ENCODE peak calls at places on chromosomes 2 and 18, in seven cellular contexts. Y, O, H, W, N, V and R are unnamed samples. For H3K4me1, the result is how much of the 10 kb centered on the place peaks cover.

GRCh38 chr2:173999272-173999671 is 34.1 kb upstream of the SP3 start:
- DNase-seq in W (no peak), O (no peak), N (no peak), V (no peak), H (no peak), Y (no peak), R (no peak)

GRCh38 chr18:54392621-54393023 is 34.9 kb downstream of the C18orf54 start:
- DNase-seq in N (peak), W (no peak), V (peak), H (no peak), Y (peak), O (peak), R (no peak)

GRCh38 chr2:76193098-76193497 is 482.4 kb upstream of the GCFC2 start:
- DNase-seq in V (no peak), W (no peak), H (no peak), O (no peak), Y (no peak), N (no peak), R (no peak)

GRCh38 chr2:3536682-3537632 is 17.6 kb upstream of the ADI1 start:
- DNase-seq in W (no peak), N (peak), H (no peak), Y (peak), V (peak), O (peak), R (no peak)

GRCh38 chr2:10514743-10515142 is 66.6 kb upstream of the ODC1 start:
- DNase-seq in V (no peak), W (no peak), Y (no peak), H (no peak), O (no peak), N (peak), R (no peak)

GRCh38 chr2:168159754-168160585 is 87.4 kb downstream of the STK39 start:
- DNase-seq in V (no peak), Y (no peak), W (no peak), N (no peak), O (no peak), H (no peak), R (no peak)

GRCh38 chr18:5440297-5440696 is 103.5 kb downstream of the EPB41L3 start:
- DNase-seq in H (no peak), N (no peak), V (no peak), Y (no peak), W (no peak), O (no peak), R (no peak)

GRCh38 chr2:200905618-200906296 is 16.6 kb downstream of the NIF3L1 start:
- DNase-seq in O (peak), H (peak), V (peak), Y (peak), W (no peak), N (peak), R (peak)

GRCh38 chr2:9380702-9381628 is 42.4 kb downstream of the ITGB1BP1 start:
- DNase-seq in V (no peak), N (no peak), Y (peak), H (no peak), O (no peak), W (no peak), R (peak)

GRCh38 chr2:65435625-65436168 is 3.3 kb upstream of the SPRED2 start:
- DNase-seq in N (peak), V (peak), O (peak), Y (peak), H (peak), W (peak), R (peak)

GRCh38 chr2:241272722-241273551 is 42.5 kb downstream of the HDLBP start:
- DNase-seq in N (peak), W (no peak), Y (no peak), O (no peak), H (peak), V (peak), R (peak)

GRCh38 chr18:37495354-37495753 is 70.2 kb downstream of the CELF4 start:
- DNase-seq in Y (no peak), N (no peak), W (no peak), O (no peak), H (no peak), V (no peak), R (no peak)

GRCh38 chr18:79383388-79384056 is 12.2 kb upstream of the NFATC1 start:
- DNase-seq in O (no peak), Y (no peak), W (no peak), H (no peak), V (no peak), N (peak), R (no peak)

GRCh38 chr2:232349946-232350635 is 28.5 kb upstream of the ALPP start:
- DNase-seq in W (peak), N (no peak), V (no peak), O (no peak), H (no peak), Y (no peak), R (no peak)

GRCh38 chr2:230902180-230902899 is 22.7 kb downstream of the GPR55 start:
- DNase-seq in O (peak), N (peak), V (peak), Y (peak), W (peak), H (no peak), R (peak)

GRCh38 chr2:42903821-42904575 is 111.6 kb upstream of the HAAO start:
- DNase-seq in Y (no peak), V (no peak), N (peak), H (no peak), O (peak), W (no peak), R (no peak)

GRCh38 chr2:216532562-216532961 is 33.9 kb downstream of the RPL37A start:
- DNase-seq in H (no peak), O (no peak), Y (no peak), W (no peak), N (no peak), V (no peak), R (no peak)

GRCh38 chr2:198062826-198063225 is 258.4 kb downstream of the PLCL1 start:
- DNase-seq in V (no peak), O (no peak), H (no peak), W (no peak), N (no peak), Y (no peak), R (no peak)
- H3K4me3 ChIP-seq in V (no peak), O (no peak), H (no peak), W (no peak), N (no peak), Y (no peak), R (no peak)

DNA sequence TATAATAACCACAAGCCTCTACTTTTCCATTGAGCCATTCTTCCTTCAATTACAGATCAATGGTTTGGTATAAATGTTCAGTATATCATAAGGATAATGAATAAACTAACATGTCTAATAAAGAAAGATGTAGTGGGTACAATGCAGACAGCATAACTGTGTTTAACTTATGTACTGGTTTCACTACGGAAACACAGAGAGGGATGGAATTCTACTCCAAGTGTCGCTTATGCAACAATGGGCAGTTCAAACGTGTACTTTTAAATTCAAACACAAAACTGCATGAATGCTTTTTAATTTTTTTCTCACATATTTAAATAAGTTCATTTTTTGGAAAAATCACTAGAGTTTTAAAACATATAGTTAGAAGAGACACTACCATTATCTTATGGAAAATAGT is 74.7 kb downstream of the COBLL1 start:
- DNase-seq in N (no peak), W (no peak), Y (no peak), H (no peak), V (no peak), O (no peak), R (no peak)
- TF ChIP-seq POLR2AphosphoS5 in N (no peak), W (no peak), Y (no peak), H (no peak), V (no peak), O (no peak), R (no peak)

GRCh38 chr2:69255760-69256159 is 131.3 kb downstream of the GFPT1 start:
- DNase-seq in V (no peak), N (no peak), Y (no peak), H (no peak), W (no peak), O (no peak), R (no peak)

GRCh38 chr2:69248232-69248631 is 138.8 kb downstream of the GFPT1 start:
- DNase-seq in H (no peak), Y (no peak), W (no peak), O (no peak), V (no peak), N (no peak), R (no peak)

GRCh38 chr2:69253033-69253535 is 133.9 kb downstream of the GFPT1 start:
- DNase-seq in W (no peak), O (no peak), Y (no peak), H (no peak), N (no peak), V (no peak), R (no peak)

GRCh38 chr2:69250981-69251380 is 136.0 kb downstream of the GFPT1 start:
- DNase-seq in H (no peak), Y (no peak), N (no peak), O (no peak), V (no peak), W (no peak), R (no peak)

DNA sequence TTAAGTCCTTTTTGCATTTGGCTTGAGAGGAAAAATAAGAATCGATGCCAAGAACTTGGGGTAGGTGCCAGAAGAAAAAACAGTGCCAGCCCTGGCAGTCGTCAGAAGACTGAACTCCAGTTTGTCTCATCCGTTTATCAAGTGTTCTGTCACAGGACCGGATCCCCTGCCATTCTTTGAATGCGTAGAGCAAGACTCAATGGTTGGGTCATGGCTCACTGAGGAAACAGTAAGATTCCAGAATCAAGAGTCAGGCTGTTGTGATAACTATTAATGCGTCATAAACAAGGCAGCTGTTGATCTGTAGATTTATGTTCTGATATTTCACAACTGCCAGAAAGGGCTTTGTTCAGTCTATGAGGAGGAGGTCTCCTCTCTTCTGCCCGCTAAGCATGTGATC is 133.1 kb downstream of the GFPT1 start:
- DNase-seq in N (no peak), W (no peak), V (no peak), Y (no peak), O (no peak), H (peak), R (peak)
- H3K4me1 ChIP-seq in N (under half), W (under half), V (under half), Y (under half), O (under half), H (under half), R (under half)

GRCh38 chr2:72862239-72862988 is 24.8 kb upstream of the SPR start:
- DNase-seq in N (peak), Y (peak), O (peak), H (peak), V (peak), W (peak), R (peak)
- H3K4me3 ChIP-seq in N (peak), Y (peak), O (no peak), H (no peak), V (peak), W (peak), R (no peak)

GRCh38 chr2:46547223-46548102 is 68.1 kb downstream of the TMEM247 start:
- DNase-seq in V (no peak), N (no peak), Y (no peak), O (no peak), W (no peak), H (no peak), R (peak)
- TF ChIP-seq POLR2AphosphoS5 in V (no peak), N (no peak), Y (no peak), O (no peak), W (no peak), H (no peak), R (no peak)